ENCODE peak calls at places on chromosomes 11 and 22, in four cellular contexts. E is cardiac fibroblast, V is left lung, H is A549. P is an unnamed sample.

GRCh38 chr11:95571861-95572260 is 217.7 kb downstream of the FAM76B start:
- DNase-seq in E (no peak), V (no peak), H (no peak), P (no peak)

GRCh38 chr11:66316849-66317251 is at the start of gene CD248:
- DNase-seq in E (peak), V (peak), H (no peak), P (no peak)

GRCh38 chr11:73743045-73743444 is 17.8 kb downstream of the RAB6A start:
- DNase-seq in E (no peak), V (no peak), H (no peak), P (no peak)

GRCh38 chr11:64605656-64606585 is 14.9 kb downstream of the SLC22A12 start:
- DNase-seq in E (no peak), V (peak), H (no peak), P (no peak)

GRCh38 chr11:116132273-116132978 is 628.2 kb upstream of the CADM1 start:
- DNase-seq in E (no peak), V (no peak), H (no peak), P (no peak)

GRCh38 chr11:107898270-107898669 is 30.0 kb upstream of the RAB39A start:
- DNase-seq in E (peak), V (no peak), H (peak), P (no peak)

GRCh38 chr22:20816559-20816958 is 42.1 kb downstream of the PI4KA start:
- DNase-seq in E (no peak), V (no peak), H (no peak), P (no peak)

GRCh38 chr22:20729194-20729593 is 44.7 kb upstream of the SERPIND1 start:
- DNase-seq in E (no peak), V (peak), H (no peak), P (no peak)

GRCh38 chr11:10886652-10887250 is 28.9 kb upstream of the ZBED5 start:
- DNase-seq in E (no peak), V (no peak), H (no peak), P (no peak)

GRCh38 chr22:19085233-19086043 is 36.8 kb downstream of the DGCR2 start:
- DNase-seq in E (peak), V (no peak), H (peak), P (peak)

GRCh38 chr11:27485930-27486773 is 13.6 kb upstream of the LGR4 start:
- DNase-seq in E (peak), V (no peak), H (peak), P (no peak)

DNA sequence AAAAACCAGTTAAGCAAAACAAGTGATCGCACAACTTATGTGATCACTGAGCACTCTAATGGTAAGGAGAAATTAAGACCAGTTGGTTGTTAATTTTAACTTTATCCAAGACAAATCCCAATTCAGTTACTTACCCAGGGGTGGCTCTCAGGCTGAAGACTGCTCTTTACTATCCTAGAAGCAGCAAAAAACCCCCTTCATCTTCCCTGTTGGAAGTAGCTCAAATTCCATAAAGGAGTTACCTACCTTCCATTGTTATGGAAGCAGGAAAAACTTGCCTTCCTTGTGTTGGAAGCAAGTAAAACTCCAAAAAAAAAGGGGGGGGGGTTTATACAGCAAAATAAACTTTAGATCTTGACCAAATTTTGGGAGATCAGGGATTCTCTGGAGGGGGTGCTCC is 5.2 kb upstream of the MRPL16 start:
- DNase-seq in E (no peak), V (no peak), H (no peak), P (no peak)
- H3K4me3 ChIP-seq in E (no peak), V (no peak), H (no peak), P (no peak)

DNA sequence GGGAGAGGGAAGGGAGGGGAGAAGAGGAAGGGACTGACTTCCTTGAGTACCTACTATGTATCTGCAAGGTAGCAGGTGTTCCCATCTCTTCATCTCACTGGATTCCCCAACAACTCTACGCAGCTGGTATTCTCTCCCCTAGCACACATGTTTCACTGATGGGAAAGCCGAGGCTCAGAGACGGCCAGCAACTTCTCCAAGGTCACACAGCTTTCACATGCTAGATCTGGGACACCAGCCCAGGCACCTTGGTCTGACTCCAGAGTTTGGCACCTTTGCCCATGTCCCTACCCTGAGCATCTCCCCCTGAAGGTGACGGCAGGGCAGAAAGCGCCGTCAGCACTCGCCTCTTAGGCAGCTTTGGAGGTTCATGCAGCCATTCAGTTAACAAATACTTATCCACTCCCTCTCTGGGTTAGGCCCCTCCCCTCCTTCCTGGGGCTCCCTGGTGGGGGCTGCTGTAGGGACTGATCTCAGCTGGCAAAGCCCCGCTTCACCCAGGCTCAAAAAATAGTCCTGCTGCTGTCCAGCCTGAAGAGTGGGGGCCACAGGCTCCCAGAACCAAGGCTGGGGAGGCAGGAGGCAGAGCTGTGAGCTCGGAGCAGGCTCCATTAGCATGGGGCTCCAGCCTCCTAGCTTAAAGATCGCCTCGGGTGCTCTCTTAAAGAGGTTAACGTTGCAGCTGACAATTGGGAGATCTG is 79.4 kb downstream of the IGLL1 start:
- DNase-seq in E (no peak), V (peak), H (no peak), P (no peak)
- H3K4me3 ChIP-seq in E (no peak), V (no peak), H (no peak), P (no peak)

GRCh38 chr11:132423266-132423665 is 1052.9 kb downstream of the NTM start:
- DNase-seq in E (no peak), V (no peak), H (no peak), P (no peak)

GRCh38 chr11:132430352-132431091 is 1060.1 kb downstream of the NTM start:
- DNase-seq in E (no peak), V (no peak), H (no peak), P (no peak)

GRCh38 chr11:132424433-132424832 is 1054.0 kb downstream of the NTM start:
- DNase-seq in E (no peak), V (no peak), H (no peak), P (no peak)

GRCh38 chr11:132429685-132430084 is 1059.3 kb downstream of the NTM start:
- DNase-seq in E (no peak), V (no peak), H (no peak), P (no peak)

GRCh38 chr11:132427611-132428010 is 1057.2 kb downstream of the NTM start:
- DNase-seq in E (peak), V (no peak), H (no peak), P (no peak)
- H3K4me3 ChIP-seq in E (no peak), V (no peak), H (no peak), P (no peak)

GRCh38 chr22:47564158-47564450 is 801.7 kb downstream of the TBC1D22A start:
- DNase-seq in E (no peak), V (no peak), H (no peak), P (no peak)

GRCh38 chr22:47563406-47564157 is 801.1 kb downstream of the TBC1D22A start:
- DNase-seq in E (no peak), V (no peak), H (no peak), P (no peak)

GRCh38 chr22:47567126-47567730 is 804.8 kb downstream of the TBC1D22A start:
- DNase-seq in E (no peak), V (no peak), H (no peak), P (no peak)

GRCh38 chr22:47564651-47565050 is 802.2 kb downstream of the TBC1D22A start:
- DNase-seq in E (no peak), V (no peak), H (no peak), P (no peak)

DNA sequence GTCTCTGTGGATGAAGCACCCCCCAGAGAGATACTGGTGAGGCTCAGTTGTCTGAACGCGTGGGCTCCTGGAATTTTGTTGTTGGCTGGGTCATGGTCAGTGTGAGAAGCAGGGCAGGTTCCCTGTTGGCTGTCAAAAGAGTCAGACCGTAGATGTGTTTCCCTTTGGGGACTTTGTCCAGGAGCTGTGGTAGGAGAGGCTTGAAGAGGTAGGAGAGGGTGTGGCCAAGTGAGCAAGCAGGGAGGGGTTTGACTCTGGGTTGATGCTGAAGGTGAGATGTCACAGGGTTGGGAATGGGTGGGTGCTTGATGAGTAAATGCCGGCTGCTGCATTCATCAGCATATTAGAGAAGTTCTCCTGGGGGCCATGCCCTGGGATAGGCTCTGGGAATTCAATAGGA is 803.2 kb downstream of the TBC1D22A start:
- DNase-seq in E (no peak), V (no peak), H (no peak), P (no peak)
- H3K4me3 ChIP-seq in E (no peak), V (no peak), H (no peak), P (no peak)

DNA sequence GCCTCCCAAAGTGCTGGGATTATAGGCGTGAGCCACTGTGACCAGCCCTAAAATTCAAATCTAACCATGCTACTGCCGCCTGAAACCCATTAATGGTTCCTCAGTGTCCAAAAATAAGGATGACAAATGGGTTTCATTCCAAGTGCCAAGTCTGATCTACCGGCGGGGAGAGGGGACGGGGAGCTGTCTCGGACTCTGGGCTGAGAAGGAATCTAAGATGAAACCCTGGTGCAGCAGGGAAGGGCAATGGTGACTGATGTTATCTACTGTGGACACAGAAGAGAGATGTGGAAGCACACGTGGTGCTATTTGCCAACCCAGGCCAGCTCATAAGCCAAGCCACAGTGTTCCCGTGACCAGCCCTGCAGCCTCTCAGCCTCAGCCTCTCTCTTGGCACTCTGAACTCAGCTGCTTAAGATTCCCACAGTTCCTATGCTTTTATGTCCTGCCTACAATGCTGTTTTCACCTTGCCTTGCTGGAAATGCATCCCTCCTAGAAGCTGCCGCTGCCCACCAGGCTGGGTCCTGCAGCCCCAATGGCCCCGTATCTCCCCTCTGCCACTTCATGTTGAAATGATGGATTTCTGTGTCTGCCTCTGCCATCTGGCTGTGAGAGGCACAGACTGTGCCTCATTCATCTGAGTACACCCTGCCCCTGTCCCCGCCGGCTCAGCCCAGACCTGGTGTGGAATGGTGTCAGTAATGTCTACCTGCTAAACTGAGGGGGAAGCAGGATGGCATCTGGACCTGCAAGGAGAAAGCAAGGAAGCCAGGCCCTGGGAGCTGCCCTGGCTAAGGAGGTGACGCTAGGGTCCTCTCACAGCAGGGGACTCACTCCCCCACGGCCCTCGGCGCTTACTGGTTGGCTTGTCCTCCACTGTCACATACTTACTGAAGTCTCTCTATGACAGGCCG is 48.5 kb downstream of the TPBGL start:
- DNase-seq in E (no peak), V (no peak), H (no peak), P (no peak)
- H3K4me3 ChIP-seq in E (no peak), V (no peak), H (no peak), P (no peak)